ENCODE peak calls at places on chromosomes 11 and 22, in seven cellular contexts. R, D, V, E, F, Y and B are unnamed samples.

GRCh38 chr11:119051440-119052162 is 5.4 kb downstream of the HYOU1 start:
- DNase-seq in R (no peak), D (no peak), V (no peak), E (no peak), F (no peak), Y (no peak), B (no peak)

GRCh38 chr11:64298966-64299846 is 952 bp upstream of the CATSPERZ start:
- DNase-seq in R (peak), D (no peak), V (peak), E (no peak), F (peak), Y (no peak), B (peak)

GRCh38 chr11:131686836-131687235 is 316.4 kb downstream of the NTM start:
- DNase-seq in R (no peak), D (no peak), V (no peak), E (no peak), F (no peak), Y (no peak), B (no peak)

GRCh38 chr11:17864478-17864941 is 129.9 kb downstream of the KCNC1 start:
- DNase-seq in R (peak), D (peak), V (no peak), E (no peak), F (peak), Y (peak), B (no peak)

GRCh38 chr22:38193580-38193979 is 8.2 kb upstream of the MAFF start:
- DNase-seq in R (no peak), D (no peak), V (no peak), E (no peak), F (no peak), Y (no peak), B (no peak)

GRCh38 chr11:64186205-64187165 is 514 bp downstream of the STIP1 start:
- DNase-seq in R (peak), D (no peak), V (peak), E (no peak), F (peak), Y (peak), B (no peak)

GRCh38 chr22:44941176-44941575 is 68.6 kb downstream of the PHF21B start:
- DNase-seq in R (no peak), D (no peak), V (no peak), E (no peak), F (no peak), Y (no peak), B (no peak)

GRCh38 chr22:47044722-47045545 is 282.5 kb downstream of the TBC1D22A start:
- DNase-seq in R (no peak), D (no peak), V (no peak), E (no peak), F (no peak), Y (no peak), B (no peak)

GRCh38 chr11:45086526-45086925 is 59.9 kb upstream of the PRDM11 start:
- DNase-seq in R (no peak), D (no peak), V (no peak), E (no peak), F (no peak), Y (no peak), B (no peak)

GRCh38 chr11:34128824-34129223 is 23.4 kb downstream of the NAT10 start:
- DNase-seq in R (no peak), D (no peak), V (no peak), E (no peak), F (no peak), Y (no peak), B (no peak)

GRCh38 chr11:119643212-119643877 is 85.7 kb downstream of the NECTIN1 start:
- DNase-seq in R (no peak), D (no peak), V (no peak), E (no peak), F (no peak), Y (no peak), B (no peak)

GRCh38 chr11:115423728-115424459 is 80.3 kb downstream of the CADM1 start:
- DNase-seq in R (no peak), D (no peak), V (no peak), E (no peak), F (no peak), Y (no peak), B (no peak)

GRCh38 chr11:36594316-36594989 is at the start of gene IFTAP:
- DNase-seq in R (peak), D (peak), V (peak), E (no peak), F (peak), Y (no peak), B (peak)

GRCh38 chr11:128471138-128471661 is 116.2 kb downstream of the ETS1 start:
- DNase-seq in R (peak), D (no peak), V (no peak), E (no peak), F (peak), Y (peak), B (no peak)

GRCh38 chr11:19821412-19821875 is 108.8 kb downstream of the NAV2 start:
- DNase-seq in R (no peak), D (no peak), V (no peak), E (no peak), F (no peak), Y (no peak), B (no peak)

GRCh38 chr11:46808804-46809431 is 37.2 kb downstream of the CKAP5 start:
- DNase-seq in R (no peak), D (peak), V (no peak), E (no peak), F (peak), Y (peak), B (no peak)

GRCh38 chr22:42439821-42440674 is 7.8 kb upstream of the NFAM1 start:
- DNase-seq in R (no peak), D (peak), V (peak), E (no peak), F (no peak), Y (peak), B (no peak)

GRCh38 chr11:2361565-2361964 is 15.5 kb upstream of the CD81 start:
- DNase-seq in R (no peak), D (no peak), V (no peak), E (no peak), F (no peak), Y (no peak), B (no peak)

GRCh38 chr11:13366266-13367026 is 88.9 kb downstream of the BMAL1 start:
- DNase-seq in R (no peak), D (no peak), V (no peak), E (no peak), F (no peak), Y (no peak), B (no peak)

GRCh38 chr11:128772814-128773213 is 78.9 kb downstream of the FLI1 start:
- DNase-seq in R (peak), D (no peak), V (peak), E (peak), F (no peak), Y (peak), B (no peak)

GRCh38 chr11:80702264-80702663 is 1261.4 kb upstream of the TENM4 start:
- DNase-seq in R (no peak), D (peak), V (no peak), E (no peak), F (no peak), Y (no peak), B (no peak)

GRCh38 chr11:7637447-7638157 is 35.7 kb downstream of the CYB5R2 start:
- DNase-seq in R (no peak), D (peak), V (no peak), E (no peak), F (no peak), Y (no peak), B (no peak)

GRCh38 chr11:119891392-119891791 is 162.4 kb upstream of the NECTIN1 start:
- DNase-seq in R (no peak), D (no peak), V (peak), E (no peak), F (no peak), Y (no peak), B (no peak)

GRCh38 chr11:45659031-45659817 is 6.2 kb downstream of the CHST1 start:
- DNase-seq in R (no peak), D (no peak), V (no peak), E (no peak), F (no peak), Y (no peak), B (no peak)

GRCh38 chr11:79189055-79189454 is 251.8 kb downstream of the TENM4 start:
- DNase-seq in R (no peak), D (no peak), V (no peak), E (no peak), F (no peak), Y (no peak), B (no peak)

DNA sequence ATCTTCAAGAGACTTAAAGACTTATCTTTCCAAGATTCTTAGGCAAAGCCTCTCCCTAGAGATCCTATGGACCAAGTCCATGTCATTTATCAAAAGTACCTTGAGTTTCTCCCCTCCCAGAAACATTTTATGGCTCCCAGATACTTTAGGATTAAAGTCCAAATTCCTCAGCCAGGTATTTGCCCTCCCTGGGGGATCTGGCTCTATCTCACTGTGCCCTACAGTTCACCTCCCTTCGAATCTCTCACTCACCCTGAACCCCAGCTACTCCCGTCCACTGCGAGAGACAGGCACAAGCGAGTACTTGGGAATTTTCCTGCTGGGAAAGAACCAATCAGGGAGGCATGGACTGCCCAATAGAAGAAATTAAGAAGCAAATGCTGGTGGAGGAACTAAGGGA is 11.9 kb downstream of the MS4A8 start:
- DNase-seq in R (no peak), D (no peak), V (no peak), E (no peak), F (no peak), Y (no peak), B (no peak)
- H3K27ac ChIP-seq in R (no peak), D (no peak), V (no peak), E (no peak), F (no peak), Y (no peak), B (no peak)

GRCh38 chr11:108647387-108647700 is 17.5 kb upstream of the DDX10 start:
- DNase-seq in R (no peak), D (no peak), V (no peak), E (no peak), F (no peak), Y (no peak), B (no peak)

GRCh38 chr11:108648528-108648885 is 16.4 kb upstream of the DDX10 start:
- DNase-seq in R (no peak), D (no peak), V (no peak), E (no peak), F (no peak), Y (no peak), B (no peak)

GRCh38 chr11:108643974-108644373 is 20.9 kb upstream of the DDX10 start:
- DNase-seq in R (no peak), D (no peak), V (no peak), E (no peak), F (no peak), Y (no peak), B (no peak)

GRCh38 chr11:108645956-108646355 is 18.9 kb upstream of the DDX10 start:
- DNase-seq in R (no peak), D (no peak), V (no peak), E (no peak), F (no peak), Y (no peak), B (no peak)

DNA sequence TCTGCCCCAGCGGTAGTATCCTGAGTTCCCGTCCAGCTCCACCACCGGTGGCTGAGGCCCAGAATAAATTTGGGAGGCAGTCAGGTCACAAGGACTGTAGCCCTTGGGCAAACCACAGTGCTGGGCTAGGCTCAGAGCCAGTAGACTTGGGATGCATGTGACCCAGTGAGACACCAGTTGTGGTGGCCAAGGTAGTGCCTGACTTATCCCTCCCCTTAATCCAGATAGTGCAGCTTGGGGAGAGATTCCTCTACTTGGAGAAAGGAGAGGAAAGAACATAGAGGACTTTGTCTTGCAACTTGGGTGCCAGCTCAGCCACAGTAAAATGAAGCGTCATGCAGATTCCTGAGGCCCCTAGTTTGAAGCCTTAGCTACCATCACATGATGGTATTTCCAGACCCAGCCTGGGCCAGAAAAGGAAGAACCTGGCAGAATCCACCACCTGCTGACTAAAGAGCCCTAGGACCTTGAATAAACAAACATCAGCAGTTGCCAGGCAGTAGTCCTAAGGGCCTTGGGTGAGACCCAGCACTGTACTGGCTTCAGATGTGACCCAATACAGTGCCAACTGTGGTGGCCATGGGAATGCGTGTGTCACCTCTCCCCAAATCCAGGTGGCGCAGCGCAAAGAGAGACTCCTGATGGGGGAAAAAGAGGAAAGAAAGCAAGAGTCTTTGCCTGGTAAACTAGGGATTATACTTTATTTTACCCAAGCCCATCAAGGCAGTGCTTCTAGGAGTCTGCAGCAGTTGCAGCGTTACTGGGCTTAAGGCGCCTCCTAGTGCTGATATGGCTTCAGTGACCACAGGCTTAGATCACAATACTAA is 17.0 kb upstream of the DDX10 start:
- DNase-seq in R (peak), D (peak), V (peak), E (peak), F (peak), Y (peak), B (peak)
- H3K27ac ChIP-seq in R (no peak), D (peak), V (no peak), E (no peak), F (no peak), Y (no peak), B (peak)

GRCh38 chr11:123798513-123799252 is 7.5 kb downstream of the OR6M1 start:
- DNase-seq in R (no peak), D (no peak), V (no peak), E (no peak), F (no peak), Y (no peak), B (no peak)
- H3K27ac ChIP-seq in R (no peak), D (no peak), V (no peak), E (no peak), F (no peak), Y (no peak), B (no peak)

GRCh38 chr11:126431401-126432064 is 76.0 kb downstream of the ST3GAL4 start:
- DNase-seq in R (peak), D (peak), V (no peak), E (no peak), F (no peak), Y (no peak), B (peak)
- H3K27ac ChIP-seq in R (peak), D (peak), V (no peak), E (no peak), F (no peak), Y (no peak), B (no peak)

GRCh38 chr11:67449116-67449844 is 3.2 kb downstream of the GPR152 start:
- DNase-seq in R (no peak), D (no peak), V (no peak), E (no peak), F (peak), Y (peak), B (no peak)
- H3K27ac ChIP-seq in R (no peak), D (no peak), V (no peak), E (no peak), F (peak), Y (peak), B (no peak)